ENCODE peak calls at places on chromosomes 1 and 21, in five cellular contexts. K is cardiac muscle cell, B is tibial artery, W is osteoblast, O is astrocyte. H is an unnamed sample.

GRCh38 chr1:47687618-47687940 is 249.7 kb downstream of the FOXD2 start:
- DNase-seq in B (no peak), K (no peak), O (no peak), W (no peak), H (no peak)

GRCh38 chr1:107664882-107665871 is 299.8 kb downstream of the VAV3 start:
- DNase-seq in O (no peak), B (no peak), K (no peak), W (no peak), H (no peak)

GRCh38 chr21:43805275-43805800 is 16.0 kb downstream of the RRP1 start:
- DNase-seq in B (no peak), O (no peak), W (no peak), K (no peak), H (no peak)

GRCh38 chr1:53656062-53656915 is 82.7 kb downstream of the GLIS1 start:
- DNase-seq in B (no peak), W (peak; percentile 85), K (peak; percentile 48), O (peak; percentile 82), H (no peak)

GRCh38 chr1:91900538-91900937 is 14.6 kb upstream of the TGFBR3 start:
- DNase-seq in B (no peak), O (peak; percentile 94), W (peak; percentile 88), K (peak; percentile 88), H (no peak)

GRCh38 chr1:55867444-55867843 is 652.3 kb upstream of the USP24 start:
- DNase-seq in K (no peak), B (no peak), O (no peak), W (no peak), H (no peak)

GRCh38 chr21:44477131-44477530 is 21.8 kb downstream of the LRRC3 start:
- DNase-seq in O (no peak), B (peak; percentile 39), K (no peak), W (peak; percentile 31), H (no peak)

GRCh38 chr1:94020764-94021579 is 100.0 kb downstream of the ABCA4 start:
- DNase-seq in K (peak; percentile 98), W (no peak), B (no peak), O (peak; percentile 100), H (no peak)

GRCh38 chr1:8678688-8679410 is 138.6 kb downstream of the RERE start:
- DNase-seq in K (no peak), B (no peak), O (peak; percentile 56), W (no peak), H (no peak)
- H3K27ac ChIP-seq in K (peak overlapping the region; percentile 83), B (no peak overlapping the region), O (no peak overlapping the region), W (peak overlapping the region; percentile 40), H (no peak overlapping the region)

GRCh38 chr1:112064344-112064743 is 74.9 kb upstream of the KCND3 start:
- DNase-seq in W (no peak), K (no peak), O (no peak), B (no peak), H (no peak)
- H3K27ac ChIP-seq in W (no peak overlapping the region), K (no peak overlapping the region), O (no peak overlapping the region), B (no peak overlapping the region), H (no peak overlapping the region)

GRCh38 chr1:66770240-66770639 is 18.0 kb downstream of the DYNLT5 start:
- DNase-seq in B (no peak), K (no peak), W (peak; percentile 23), O (no peak), H (no peak)
- H3K27ac ChIP-seq in B (no peak overlapping the region), K (no peak overlapping the region), W (no peak overlapping the region), O (no peak overlapping the region), H (peak overlapping the region; percentile 62)

GRCh38 chr1:179978199-179979079 is 23.8 kb downstream of the CEP350 start:
- DNase-seq in K (no peak), W (no peak), B (no peak), O (no peak), H (no peak)
- H3K27ac ChIP-seq in K (no peak overlapping the region), W (no peak overlapping the region), B (no peak overlapping the region), O (no peak overlapping the region), H (no peak overlapping the region)

GRCh38 chr1:162662013-162662412 is 29.7 kb downstream of the DDR2 start:
- DNase-seq in B (no peak), O (no peak), K (no peak), W (no peak), H (no peak)
- H3K27ac ChIP-seq in B (no peak overlapping the region), O (no peak overlapping the region), K (no peak overlapping the region), W (no peak overlapping the region), H (no peak overlapping the region)